ENCODE peak calls at places on chromosomes 11 and 22, in eight cellular contexts. D is pancreas; H is WERI-Rb-1; M is stimulated activated CD8-positive, alpha-beta memory T cell treated with anti-CD3 and anti-CD28 coated beads, Interleukin-12 subunit alpha, Interleukin-12 subunit beta, amount 100 ng/mL, for 1 hour; O is mesenchymal stem cell; B is AG09319; V is effector CD8-positive, alpha-beta T cell; L is GM03348. G is an unnamed sample.

GRCh38 chr11:127651175-127651887 is 650.8 kb upstream of the KIRREL3 start:
- DNase-seq in D (no peak), H (no peak), M (no peak), O (peak), B (no peak), V (no peak), L (peak), G (no peak)

GRCh38 chr11:132408877-132409276 is 1038.5 kb downstream of the NTM start:
- DNase-seq in D (no peak), H (no peak), M (no peak), O (no peak), B (no peak), V (no peak), L (no peak), G (no peak)

GRCh38 chr11:131785801-131786200 is 415.4 kb downstream of the NTM start:
- DNase-seq in D (no peak), H (no peak), M (no peak), O (no peak), B (no peak), V (no peak), L (no peak), G (no peak)

GRCh38 chr11:122205036-122205435 is 89.0 kb upstream of the BLID start:
- DNase-seq in D (no peak), H (no peak), M (no peak), O (no peak), B (no peak), V (no peak), L (peak), G (no peak)

GRCh38 chr11:44709281-44709562 is 17.5 kb upstream of the TSPAN18 start:
- DNase-seq in D (no peak), H (no peak), M (no peak), O (peak), B (no peak), V (no peak), L (no peak), G (no peak)

GRCh38 chr11:105052487-105052886 is 7.4 kb upstream of the CARD16 start:
- DNase-seq in D (no peak), H (no peak), M (no peak), O (no peak), B (no peak), V (no peak), L (no peak), G (no peak)

GRCh38 chr22:40757071-40757470 is 62.1 kb downstream of the SLC25A17 start:
- DNase-seq in D (no peak), H (no peak), M (no peak), O (no peak), B (no peak), V (no peak), L (no peak), G (no peak)

GRCh38 chr11:90650124-90650523 is 427.3 kb upstream of the CHORDC1 start:
- DNase-seq in D (no peak), H (no peak), M (no peak), O (no peak), B (no peak), V (no peak), L (no peak), G (no peak)

GRCh38 chr11:125946712-125947418 is 1.0 kb downstream of the VSIG10L2 start:
- DNase-seq in D (no peak), H (no peak), M (no peak), O (no peak), B (no peak), V (no peak), L (no peak), G (no peak)

GRCh38 chr22:31742115-31742514 is 7.8 kb downstream of the PRR14L start:
- DNase-seq in D (no peak), H (no peak), M (no peak), O (no peak), B (no peak), V (no peak), L (no peak), G (no peak)

GRCh38 chr11:87338046-87338639 is 300.4 kb downstream of the TMEM135 start:
- DNase-seq in D (no peak), H (no peak), M (no peak), O (no peak), B (no peak), V (no peak), L (no peak), G (no peak)

G was measured in pulmonary artery endothelial cell.